ENCODE peak calls at places on chromosomes 13 and 19, in six cellular contexts. One of them, this sample, is unnamed.

GRCh38 chr19:48638831-48639381 is 1.7 kb upstream of the DBP start:
- DNase-seq in activated CD4-positive, alpha-beta T cell treated with anti-CD3 and anti-CD28 coated beads, Interleukin-2, amount 50 U/mL, for 24 hours: no peak
- DNase-seq in endothelial cell: no peak
- DNase-seq in cardiac muscle cell: no peak
- DNase-seq in CD8-positive, alpha-beta memory T cell: no peak
- DNase-seq in astrocyte: no peak
- DNase-seq in this sample: no peak

GRCh38 chr13:33188093-33188882 is 97.3 kb downstream of the STARD13 start:
- DNase-seq in CD8-positive, alpha-beta memory T cell: no peak
- DNase-seq in endothelial cell: no peak
- DNase-seq in activated CD4-positive, alpha-beta T cell treated with anti-CD3 and anti-CD28 coated beads, Interleukin-2, amount 50 U/mL, for 24 hours: no peak
- DNase-seq in astrocyte: peak; percentile 66
- DNase-seq in cardiac muscle cell: no peak
- DNase-seq in this sample: no peak

GRCh38 chr13:98327326-98328314 is 150.6 kb upstream of the RNF113B start:
- DNase-seq in cardiac muscle cell: peak; percentile 62
- DNase-seq in endothelial cell: peak; percentile 19
- DNase-seq in astrocyte: peak; percentile 83
- DNase-seq in activated CD4-positive, alpha-beta T cell treated with anti-CD3 and anti-CD28 coated beads, Interleukin-2, amount 50 U/mL, for 24 hours: no peak
- DNase-seq in CD8-positive, alpha-beta memory T cell: no peak
- DNase-seq in this sample: no peak

GRCh38 chr13:114002009-114002544 is 28.2 kb upstream of the C13orf46 start:
- DNase-seq in endothelial cell: no peak
- DNase-seq in CD8-positive, alpha-beta memory T cell: no peak
- DNase-seq in activated CD4-positive, alpha-beta T cell treated with anti-CD3 and anti-CD28 coated beads, Interleukin-2, amount 50 U/mL, for 24 hours: no peak
- DNase-seq in astrocyte: no peak
- DNase-seq in cardiac muscle cell: no peak
- DNase-seq in this sample: no peak

GRCh38 chr13:52405767-52406494 is at the start of gene THSD1:
- DNase-seq in cardiac muscle cell: no peak
- DNase-seq in CD8-positive, alpha-beta memory T cell: peak; percentile 3
- DNase-seq in endothelial cell: peak; percentile 86
- DNase-seq in activated CD4-positive, alpha-beta T cell treated with anti-CD3 and anti-CD28 coated beads, Interleukin-2, amount 50 U/mL, for 24 hours: no peak
- DNase-seq in astrocyte: peak; percentile 36
- DNase-seq in this sample: no peak

GRCh38 chr13:108560092-108560491 is 69.3 kb upstream of the MYO16 start:
- DNase-seq in astrocyte: no peak
- DNase-seq in endothelial cell: no peak
- DNase-seq in CD8-positive, alpha-beta memory T cell: no peak
- DNase-seq in cardiac muscle cell: no peak
- DNase-seq in activated CD4-positive, alpha-beta T cell treated with anti-CD3 and anti-CD28 coated beads, Interleukin-2, amount 50 U/mL, for 24 hours: no peak
- DNase-seq in this sample: no peak

GRCh38 chr19:18771328-18772242 is 19.5 kb downstream of the COMP start:
- DNase-seq in CD8-positive, alpha-beta memory T cell: no peak
- DNase-seq in cardiac muscle cell: peak; percentile 44
- DNase-seq in endothelial cell: no peak
- DNase-seq in activated CD4-positive, alpha-beta T cell treated with anti-CD3 and anti-CD28 coated beads, Interleukin-2, amount 50 U/mL, for 24 hours: no peak
- DNase-seq in astrocyte: no peak
- DNase-seq in this sample: no peak

GRCh38 chr19:48203227-48203793 is 32.8 kb downstream of the ZSWIM9 start:
- DNase-seq in endothelial cell: no peak
- DNase-seq in cardiac muscle cell: no peak
- DNase-seq in CD8-positive, alpha-beta memory T cell: no peak
- DNase-seq in astrocyte: no peak
- DNase-seq in activated CD4-positive, alpha-beta T cell treated with anti-CD3 and anti-CD28 coated beads, Interleukin-2, amount 50 U/mL, for 24 hours: no peak
- DNase-seq in this sample: no peak

GRCh38 chr19:32674153-32674958 is 624 bp downstream of the ANKRD27 start:
- DNase-seq in CD8-positive, alpha-beta memory T cell: peak; percentile 36
- DNase-seq in cardiac muscle cell: no peak
- DNase-seq in astrocyte: no peak
- DNase-seq in endothelial cell: peak; percentile 7
- DNase-seq in activated CD4-positive, alpha-beta T cell treated with anti-CD3 and anti-CD28 coated beads, Interleukin-2, amount 50 U/mL, for 24 hours: no peak
- DNase-seq in this sample: peak; percentile 22

GRCh38 chr19:32101206-32101605 is 244.2 kb upstream of the ZNF507 start:
- DNase-seq in CD8-positive, alpha-beta memory T cell: no peak
- DNase-seq in cardiac muscle cell: no peak
- DNase-seq in endothelial cell: no peak
- DNase-seq in astrocyte: no peak
- DNase-seq in activated CD4-positive, alpha-beta T cell treated with anti-CD3 and anti-CD28 coated beads, Interleukin-2, amount 50 U/mL, for 24 hours: no peak
- DNase-seq in this sample: no peak

GRCh38 chr13:110015253-110015652 is 228.9 kb upstream of the IRS2 start:
- DNase-seq in astrocyte: peak; percentile 42
- DNase-seq in cardiac muscle cell: no peak
- DNase-seq in activated CD4-positive, alpha-beta T cell treated with anti-CD3 and anti-CD28 coated beads, Interleukin-2, amount 50 U/mL, for 24 hours: no peak
- DNase-seq in CD8-positive, alpha-beta memory T cell: no peak
- DNase-seq in endothelial cell: no peak
- DNase-seq in this sample: no peak

GRCh38 chr13:46369506-46370268 is 17.4 kb downstream of the RUBCNL start:
- DNase-seq in cardiac muscle cell: no peak
- DNase-seq in astrocyte: peak; percentile 74
- DNase-seq in CD8-positive, alpha-beta memory T cell: no peak
- DNase-seq in endothelial cell: no peak
- DNase-seq in activated CD4-positive, alpha-beta T cell treated with anti-CD3 and anti-CD28 coated beads, Interleukin-2, amount 50 U/mL, for 24 hours: no peak
- DNase-seq in this sample: no peak

GRCh38 chr13:95530178-95530577 is 22.3 kb upstream of the CLDN10 start:
- DNase-seq in cardiac muscle cell: no peak
- DNase-seq in astrocyte: peak; percentile 82
- DNase-seq in endothelial cell: no peak
- DNase-seq in CD8-positive, alpha-beta memory T cell: no peak
- DNase-seq in activated CD4-positive, alpha-beta T cell treated with anti-CD3 and anti-CD28 coated beads, Interleukin-2, amount 50 U/mL, for 24 hours: no peak
- DNase-seq in this sample: no peak

GRCh38 chr13:45191874-45192273 is 9.0 kb downstream of the KCTD4 start:
- DNase-seq in cardiac muscle cell: no peak
- DNase-seq in endothelial cell: no peak
- DNase-seq in activated CD4-positive, alpha-beta T cell treated with anti-CD3 and anti-CD28 coated beads, Interleukin-2, amount 50 U/mL, for 24 hours: no peak
- DNase-seq in astrocyte: no peak
- DNase-seq in CD8-positive, alpha-beta memory T cell: no peak
- DNase-seq in this sample: no peak

GRCh38 chr19:11849264-11849615 is 714 bp downstream of the ZNF439 start:
- DNase-seq in activated CD4-positive, alpha-beta T cell treated with anti-CD3 and anti-CD28 coated beads, Interleukin-2, amount 50 U/mL, for 24 hours: no peak
- DNase-seq in astrocyte: peak; percentile 4
- DNase-seq in CD8-positive, alpha-beta memory T cell: no peak
- DNase-seq in cardiac muscle cell: no peak
- DNase-seq in endothelial cell: no peak
- DNase-seq in this sample: no peak

GRCh38 chr13:98397221-98397620 is 179.7 kb downstream of the STK24 start:
- DNase-seq in astrocyte: peak; percentile 19
- DNase-seq in cardiac muscle cell: no peak
- DNase-seq in CD8-positive, alpha-beta memory T cell: no peak
- DNase-seq in activated CD4-positive, alpha-beta T cell treated with anti-CD3 and anti-CD28 coated beads, Interleukin-2, amount 50 U/mL, for 24 hours: no peak
- DNase-seq in endothelial cell: no peak
- DNase-seq in this sample: no peak

GRCh38 chr13:31409678-31410356 is 210.0 kb downstream of the B3GLCT start:
- DNase-seq in astrocyte: peak; percentile 21
- DNase-seq in cardiac muscle cell: no peak
- DNase-seq in activated CD4-positive, alpha-beta T cell treated with anti-CD3 and anti-CD28 coated beads, Interleukin-2, amount 50 U/mL, for 24 hours: no peak
- DNase-seq in CD8-positive, alpha-beta memory T cell: no peak
- DNase-seq in endothelial cell: no peak
- DNase-seq in this sample: no peak

GRCh38 chr13:30619731-30620130 is 2.0 kb downstream of the USPL1 start:
- DNase-seq in activated CD4-positive, alpha-beta T cell treated with anti-CD3 and anti-CD28 coated beads, Interleukin-2, amount 50 U/mL, for 24 hours: no peak
- DNase-seq in CD8-positive, alpha-beta memory T cell: no peak
- DNase-seq in cardiac muscle cell: no peak
- DNase-seq in endothelial cell: no peak
- DNase-seq in astrocyte: no peak
- DNase-seq in this sample: no peak

GRCh38 chr13:44437356-44438233 is 64.0 kb downstream of the SERP2 start:
- DNase-seq in endothelial cell: no peak
- DNase-seq in CD8-positive, alpha-beta memory T cell: no peak
- DNase-seq in astrocyte: peak; percentile 18
- DNase-seq in activated CD4-positive, alpha-beta T cell treated with anti-CD3 and anti-CD28 coated beads, Interleukin-2, amount 50 U/mL, for 24 hours: no peak
- DNase-seq in cardiac muscle cell: peak; percentile 49
- DNase-seq in this sample: no peak

GRCh38 chr13:99575376-99575775 is 74.1 kb downstream of the TM9SF2 start:
- DNase-seq in endothelial cell: no peak
- DNase-seq in activated CD4-positive, alpha-beta T cell treated with anti-CD3 and anti-CD28 coated beads, Interleukin-2, amount 50 U/mL, for 24 hours: no peak
- DNase-seq in cardiac muscle cell: no peak
- DNase-seq in astrocyte: no peak
- DNase-seq in CD8-positive, alpha-beta memory T cell: no peak
- DNase-seq in this sample: no peak

GRCh38 chr19:33054623-33055022 is 10.1 kb downstream of the RHPN2 start:
- DNase-seq in activated CD4-positive, alpha-beta T cell treated with anti-CD3 and anti-CD28 coated beads, Interleukin-2, amount 50 U/mL, for 24 hours: no peak
- DNase-seq in endothelial cell: no peak
- DNase-seq in CD8-positive, alpha-beta memory T cell: no peak
- DNase-seq in cardiac muscle cell: no peak
- DNase-seq in astrocyte: no peak
- DNase-seq in this sample: no peak

GRCh38 chr13:73625562-73626339 is 508.5 kb downstream of the KLF12 start:
- DNase-seq in endothelial cell: no peak
- DNase-seq in astrocyte: no peak
- DNase-seq in activated CD4-positive, alpha-beta T cell treated with anti-CD3 and anti-CD28 coated beads, Interleukin-2, amount 50 U/mL, for 24 hours: no peak
- DNase-seq in CD8-positive, alpha-beta memory T cell: no peak
- DNase-seq in cardiac muscle cell: no peak
- DNase-seq in this sample: no peak

GRCh38 chr13:46578590-46578975 is 25.6 kb downstream of the LRCH1 start:
- DNase-seq in CD8-positive, alpha-beta memory T cell: no peak
- DNase-seq in astrocyte: no peak
- DNase-seq in cardiac muscle cell: no peak
- DNase-seq in endothelial cell: no peak
- DNase-seq in activated CD4-positive, alpha-beta T cell treated with anti-CD3 and anti-CD28 coated beads, Interleukin-2, amount 50 U/mL, for 24 hours: no peak
- DNase-seq in this sample: no peak

GRCh38 chr19:45716314-45717130 is 14.2 kb downstream of the FBXO46 start:
- DNase-seq in activated CD4-positive, alpha-beta T cell treated with anti-CD3 and anti-CD28 coated beads, Interleukin-2, amount 50 U/mL, for 24 hours: peak; percentile 16
- DNase-seq in cardiac muscle cell: peak; percentile 18
- DNase-seq in CD8-positive, alpha-beta memory T cell: no peak
- DNase-seq in astrocyte: no peak
- DNase-seq in endothelial cell: no peak
- DNase-seq in this sample: no peak

GRCh38 chr13:46086421-46086922 is 18.4 kb downstream of the CPB2 start:
- DNase-seq in astrocyte: no peak
- DNase-seq in CD8-positive, alpha-beta memory T cell: no peak
- DNase-seq in cardiac muscle cell: no peak
- DNase-seq in activated CD4-positive, alpha-beta T cell treated with anti-CD3 and anti-CD28 coated beads, Interleukin-2, amount 50 U/mL, for 24 hours: no peak
- DNase-seq in endothelial cell: no peak
- DNase-seq in this sample: no peak

GRCh38 chr19:6521718-6522646 is 8.8 kb upstream of the TNFSF9 start:
- DNase-seq in activated CD4-positive, alpha-beta T cell treated with anti-CD3 and anti-CD28 coated beads, Interleukin-2, amount 50 U/mL, for 24 hours: no peak
- DNase-seq in CD8-positive, alpha-beta memory T cell: peak; percentile 76
- DNase-seq in astrocyte: no peak
- DNase-seq in cardiac muscle cell: no peak
- DNase-seq in endothelial cell: no peak
- DNase-seq in this sample: peak; percentile 12

GRCh38 chr13:100544866-100545683 is 43.5 kb downstream of the GGACT start:
- DNase-seq in astrocyte: no peak
- DNase-seq in CD8-positive, alpha-beta memory T cell: no peak
- DNase-seq in activated CD4-positive, alpha-beta T cell treated with anti-CD3 and anti-CD28 coated beads, Interleukin-2, amount 50 U/mL, for 24 hours: no peak
- DNase-seq in cardiac muscle cell: no peak
- DNase-seq in endothelial cell: no peak
- DNase-seq in this sample: no peak

GRCh38 chr19:7930765-7931164 is 4.8 kb upstream of the CTXN1 start:
- DNase-seq in CD8-positive, alpha-beta memory T cell: no peak
- DNase-seq in astrocyte: no peak
- DNase-seq in cardiac muscle cell: no peak
- DNase-seq in endothelial cell: no peak
- DNase-seq in activated CD4-positive, alpha-beta T cell treated with anti-CD3 and anti-CD28 coated beads, Interleukin-2, amount 50 U/mL, for 24 hours: no peak
- DNase-seq in this sample: no peak

GRCh38 chr19:19214892-19215291 is 3.1 kb downstream of the NCAN start:
- DNase-seq in endothelial cell: peak; percentile 88
- DNase-seq in CD8-positive, alpha-beta memory T cell: no peak
- DNase-seq in cardiac muscle cell: peak; percentile 86
- DNase-seq in activated CD4-positive, alpha-beta T cell treated with anti-CD3 and anti-CD28 coated beads, Interleukin-2, amount 50 U/mL, for 24 hours: no peak
- DNase-seq in astrocyte: peak; percentile 25
- DNase-seq in this sample: peak; percentile 7

GRCh38 chr13:95246292-95247082 is 54.8 kb downstream of the ABCC4 start:
- DNase-seq in activated CD4-positive, alpha-beta T cell treated with anti-CD3 and anti-CD28 coated beads, Interleukin-2, amount 50 U/mL, for 24 hours: no peak
- DNase-seq in cardiac muscle cell: no peak
- DNase-seq in endothelial cell: no peak
- DNase-seq in astrocyte: no peak
- DNase-seq in CD8-positive, alpha-beta memory T cell: no peak
- DNase-seq in this sample: no peak

GRCh38 chr13:46962286-46962941 is 65.6 kb upstream of the HTR2A start:
- DNase-seq in endothelial cell: no peak
- DNase-seq in cardiac muscle cell: peak; percentile 32
- DNase-seq in astrocyte: peak; percentile 25
- DNase-seq in activated CD4-positive, alpha-beta T cell treated with anti-CD3 and anti-CD28 coated beads, Interleukin-2, amount 50 U/mL, for 24 hours: no peak
- DNase-seq in CD8-positive, alpha-beta memory T cell: no peak
- DNase-seq in this sample: no peak

GRCh38 chr19:38502410-38503143 is 69.1 kb downstream of the RYR1 start:
- DNase-seq in cardiac muscle cell: no peak
- DNase-seq in CD8-positive, alpha-beta memory T cell: no peak
- DNase-seq in activated CD4-positive, alpha-beta T cell treated with anti-CD3 and anti-CD28 coated beads, Interleukin-2, amount 50 U/mL, for 24 hours: no peak
- DNase-seq in endothelial cell: no peak
- DNase-seq in astrocyte: no peak
- DNase-seq in this sample: no peak

GRCh38 chr13:112140366-112140765 is 73.4 kb downstream of the SOX1 start:
- DNase-seq in endothelial cell: no peak
- DNase-seq in cardiac muscle cell: no peak
- DNase-seq in astrocyte: no peak
- DNase-seq in activated CD4-positive, alpha-beta T cell treated with anti-CD3 and anti-CD28 coated beads, Interleukin-2, amount 50 U/mL, for 24 hours: no peak
- DNase-seq in CD8-positive, alpha-beta memory T cell: no peak
- DNase-seq in this sample: no peak